ENCODE peak calls at places on chromosome 14, in seven cellular contexts. One of them, this sample, is unnamed.

GRCh38 chr14:71675126-71675901 is 256.9 kb upstream of the RGS6 start:
- DNase-seq in HFF-Myc: no peak
- DNase-seq in MM.1S: no peak
- DNase-seq in transverse colon: no peak
- DNase-seq in thoracic aorta: no peak
- DNase-seq in bronchial epithelial cell: no peak
- DNase-seq in choroid plexus epithelial cell: no peak
- DNase-seq in this sample: no peak

GRCh38 chr14:54174437-54174836 is 217.8 kb upstream of the BMP4 start:
- DNase-seq in HFF-Myc: no peak
- DNase-seq in MM.1S: no peak
- DNase-seq in transverse colon: no peak
- DNase-seq in thoracic aorta: no peak
- DNase-seq in bronchial epithelial cell: no peak
- DNase-seq in choroid plexus epithelial cell: no peak
- DNase-seq in this sample: no peak

GRCh38 chr14:87992349-87992719 is 648 bp downstream of the GALC start:
- DNase-seq in HFF-Myc: no peak
- DNase-seq in MM.1S: no peak
- DNase-seq in transverse colon: no peak
- DNase-seq in thoracic aorta: no peak
- DNase-seq in bronchial epithelial cell: peak; percentile 19
- DNase-seq in choroid plexus epithelial cell: no peak
- DNase-seq in this sample: no peak

GRCh38 chr14:58428011-58428807 is 690 bp downstream of the KIAA0586 start:
- DNase-seq in HFF-Myc: peak; percentile 22
- DNase-seq in MM.1S: peak; percentile 9
- DNase-seq in transverse colon: peak; percentile 12
- DNase-seq in thoracic aorta: no peak
- DNase-seq in bronchial epithelial cell: peak; percentile 63
- DNase-seq in choroid plexus epithelial cell: peak; percentile 69
- DNase-seq in this sample: no peak

GRCh38 chr14:103130965-103131364 is 7.7 kb downstream of the TNFAIP2 start:
- DNase-seq in HFF-Myc: peak; percentile 76
- DNase-seq in MM.1S: no peak
- DNase-seq in transverse colon: no peak
- DNase-seq in thoracic aorta: no peak
- DNase-seq in bronchial epithelial cell: peak; percentile 56
- DNase-seq in choroid plexus epithelial cell: peak; percentile 92
- DNase-seq in this sample: peak; percentile 88

GRCh38 chr14:98082833-98083232 is 1189.2 kb downstream of the BCL11B start:
- DNase-seq in HFF-Myc: no peak
- DNase-seq in MM.1S: no peak
- DNase-seq in transverse colon: no peak
- DNase-seq in thoracic aorta: no peak
- DNase-seq in bronchial epithelial cell: no peak
- DNase-seq in choroid plexus epithelial cell: no peak
- DNase-seq in this sample: no peak

GRCh38 chr14:32077081-32078029 is at the start of gene ARHGAP5:
- DNase-seq in HFF-Myc: no peak
- DNase-seq in MM.1S: peak; percentile 46
- DNase-seq in transverse colon: peak; percentile 51
- DNase-seq in thoracic aorta: no peak
- DNase-seq in bronchial epithelial cell: no peak
- DNase-seq in choroid plexus epithelial cell: peak; percentile 47
- DNase-seq in this sample: peak; percentile 90

GRCh38 chr14:91496790-91497189 is 13.3 kb downstream of the PPP4R3A start:
- DNase-seq in HFF-Myc: no peak
- DNase-seq in MM.1S: no peak
- DNase-seq in transverse colon: no peak
- DNase-seq in thoracic aorta: no peak
- DNase-seq in bronchial epithelial cell: peak; percentile 23
- DNase-seq in choroid plexus epithelial cell: no peak
- DNase-seq in this sample: no peak

GRCh38 chr14:46571970-46572369 is 79.6 kb downstream of the RPL10L start:
- DNase-seq in HFF-Myc: no peak
- DNase-seq in MM.1S: no peak
- DNase-seq in transverse colon: no peak
- DNase-seq in thoracic aorta: no peak
- DNase-seq in bronchial epithelial cell: peak; percentile 94
- DNase-seq in choroid plexus epithelial cell: peak; percentile 81
- DNase-seq in this sample: no peak

GRCh38 chr14:98809792-98810191 is 462.2 kb downstream of the BCL11B start:
- DNase-seq in HFF-Myc: no peak
- DNase-seq in MM.1S: no peak
- DNase-seq in transverse colon: no peak
- DNase-seq in thoracic aorta: no peak
- DNase-seq in bronchial epithelial cell: no peak
- DNase-seq in choroid plexus epithelial cell: no peak
- DNase-seq in this sample: no peak

DNA sequence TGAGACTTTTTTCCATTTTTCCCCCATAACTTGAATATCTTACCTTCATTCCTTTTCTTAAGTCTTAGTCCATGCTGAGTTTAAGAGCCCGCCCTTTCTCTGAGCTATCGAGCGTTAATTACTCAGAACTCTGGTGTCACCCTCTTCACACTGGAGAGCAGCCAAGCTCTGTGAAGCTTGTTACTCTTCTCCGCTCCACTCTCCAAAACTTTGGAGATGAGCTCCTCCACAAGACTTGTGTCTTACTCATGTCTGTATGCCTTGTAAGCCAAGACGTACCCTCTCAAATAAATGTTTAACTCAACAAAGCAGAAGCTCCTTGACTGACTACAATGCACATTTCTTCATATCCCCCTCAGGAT is 54.7 kb downstream of the DICER1 start:
- DNase-seq in HFF-Myc: no peak
- DNase-seq in MM.1S: no peak
- DNase-seq in transverse colon: no peak
- DNase-seq in thoracic aorta: no peak
- DNase-seq in bronchial epithelial cell: no peak
- DNase-seq in choroid plexus epithelial cell: no peak
- DNase-seq in this sample: no peak
- TF ChIP-seq CTCF in HFF-Myc: no peak
- TF ChIP-seq CTCF in MM.1S: no peak
- TF ChIP-seq CTCF in transverse colon: no peak
- TF ChIP-seq CTCF in thoracic aorta: no peak
- TF ChIP-seq CTCF in bronchial epithelial cell: no peak
- TF ChIP-seq CTCF in choroid plexus epithelial cell: no peak
- TF ChIP-seq CTCF in this sample: no peak

DNA sequence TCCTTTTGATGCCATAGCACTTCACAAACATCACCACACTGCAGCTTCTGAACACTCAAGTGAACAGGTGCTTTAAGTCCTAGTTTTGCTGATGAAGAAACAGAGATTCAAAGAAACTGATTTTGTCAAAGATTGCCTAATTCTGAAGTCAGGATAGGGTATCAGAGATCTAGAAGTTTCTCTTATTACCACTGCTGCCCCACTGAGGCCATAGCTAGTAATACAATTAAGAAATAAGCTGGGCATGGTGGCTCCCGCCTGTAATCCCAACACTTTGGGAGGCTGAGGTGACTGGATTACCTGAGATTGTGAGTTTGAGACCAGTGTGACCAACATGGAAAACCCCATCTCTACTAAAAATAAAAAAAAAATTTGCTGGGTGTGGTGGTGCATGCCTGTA is 458.3 kb upstream of the SEL1L start:
- DNase-seq in HFF-Myc: no peak
- DNase-seq in MM.1S: no peak
- DNase-seq in transverse colon: no peak
- DNase-seq in thoracic aorta: no peak
- DNase-seq in bronchial epithelial cell: peak; percentile 10
- DNase-seq in choroid plexus epithelial cell: peak; percentile 5
- DNase-seq in this sample: no peak
- H3K4me3 ChIP-seq in HFF-Myc: no peak overlapping the region
- H3K4me3 ChIP-seq in MM.1S: no peak overlapping the region
- H3K4me3 ChIP-seq in transverse colon: no peak overlapping the region
- H3K4me3 ChIP-seq in thoracic aorta: no peak overlapping the region
- H3K4me3 ChIP-seq in bronchial epithelial cell: no peak overlapping the region
- H3K4me3 ChIP-seq in choroid plexus epithelial cell: no peak overlapping the region
- H3K4me3 ChIP-seq in this sample: no peak overlapping the region

DNA sequence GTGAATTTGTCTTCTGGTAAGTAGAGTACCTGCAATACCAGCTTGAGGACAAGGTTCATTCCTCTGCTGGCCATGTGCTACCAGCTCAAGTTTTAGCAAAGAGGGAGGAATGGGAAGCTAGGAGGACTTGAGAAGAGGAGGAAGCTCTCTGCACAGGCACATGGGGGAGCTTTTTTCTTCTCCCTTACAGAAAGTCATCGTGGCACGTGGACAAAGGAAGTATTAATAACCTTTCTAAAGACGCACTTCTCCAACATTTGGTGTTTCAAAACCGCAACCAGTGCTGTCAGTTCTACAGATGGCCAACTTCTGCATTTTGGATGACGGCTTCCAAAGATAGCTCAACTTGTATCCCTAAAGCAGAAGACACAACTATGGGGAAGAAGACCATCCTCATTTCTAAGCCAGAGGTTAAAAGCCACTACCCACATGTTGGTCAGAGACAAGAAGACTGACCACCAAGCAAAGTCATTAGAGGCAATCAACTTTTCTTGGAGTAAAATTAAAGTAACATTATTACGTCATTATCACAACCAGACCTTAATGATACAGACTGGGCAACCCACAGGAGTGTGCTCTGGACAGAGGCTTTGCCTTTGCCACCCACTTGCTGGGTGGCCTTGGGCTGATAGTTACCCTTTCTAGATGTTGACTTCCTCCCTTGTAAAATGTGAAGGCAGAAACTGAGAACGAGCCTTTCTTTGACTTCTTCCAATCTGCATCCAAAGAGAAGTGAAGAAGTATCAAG is 12.3 kb upstream of the TMED10 start:
- DNase-seq in HFF-Myc: no peak
- DNase-seq in MM.1S: peak; percentile 35
- DNase-seq in transverse colon: peak; percentile 35
- DNase-seq in thoracic aorta: no peak
- DNase-seq in bronchial epithelial cell: no peak
- DNase-seq in choroid plexus epithelial cell: no peak
- DNase-seq in this sample: peak; percentile 62
- TF ChIP-seq CTCF in HFF-Myc: no peak
- TF ChIP-seq CTCF in MM.1S: no peak
- TF ChIP-seq CTCF in transverse colon: no peak
- TF ChIP-seq CTCF in thoracic aorta: no peak
- TF ChIP-seq CTCF in bronchial epithelial cell: no peak
- TF ChIP-seq CTCF in choroid plexus epithelial cell: no peak
- TF ChIP-seq CTCF in this sample: no peak

DNA sequence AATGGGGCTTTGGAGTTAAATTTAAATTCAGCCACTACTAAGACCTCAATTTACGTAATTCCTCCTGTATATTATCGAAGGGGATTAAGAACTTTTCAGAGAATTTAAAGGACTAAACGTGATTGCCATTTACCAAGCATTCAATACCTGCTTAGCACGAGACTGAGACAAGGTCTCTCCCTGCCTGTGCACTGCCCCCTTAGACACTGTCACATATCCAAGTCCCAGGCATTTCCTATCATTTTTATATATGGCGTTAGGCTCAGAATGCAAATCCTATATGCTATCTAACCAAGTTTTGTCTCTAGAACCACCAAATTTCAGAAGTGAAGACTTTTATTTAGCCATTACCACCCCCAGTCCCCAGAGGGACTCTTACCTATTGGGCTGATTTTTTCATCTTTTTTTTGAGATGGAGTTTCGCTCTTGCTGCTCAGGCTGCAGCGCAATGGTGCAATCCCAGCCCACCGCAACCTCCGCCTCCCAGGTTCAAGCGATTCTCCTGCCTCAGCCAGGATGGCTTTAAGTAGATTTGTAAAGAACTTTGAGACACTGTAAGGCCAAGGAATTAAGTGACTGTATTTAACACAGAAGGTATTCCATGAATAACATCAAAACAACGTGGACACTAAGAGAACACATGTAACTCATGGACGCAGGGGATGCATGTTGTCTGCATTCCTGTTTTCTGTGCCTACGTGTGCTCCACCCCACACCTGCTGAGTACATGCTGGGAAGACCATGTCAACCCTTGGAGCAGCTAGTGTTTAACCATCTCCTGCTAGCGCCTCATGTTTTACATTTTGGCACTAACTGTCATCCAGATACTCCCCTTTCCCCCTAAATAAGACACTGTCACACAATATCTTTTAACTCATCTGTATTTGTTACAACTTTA is 6.4 kb downstream of the HSP90AA1 start:
- DNase-seq in HFF-Myc: no peak
- DNase-seq in MM.1S: no peak
- DNase-seq in transverse colon: no peak
- DNase-seq in thoracic aorta: no peak
- DNase-seq in bronchial epithelial cell: no peak
- DNase-seq in choroid plexus epithelial cell: no peak
- DNase-seq in this sample: no peak
- H3K4me3 ChIP-seq in HFF-Myc: no peak overlapping the region
- H3K4me3 ChIP-seq in MM.1S: no peak overlapping the region
- H3K4me3 ChIP-seq in transverse colon: no peak overlapping the region
- H3K4me3 ChIP-seq in thoracic aorta: no peak overlapping the region
- H3K4me3 ChIP-seq in bronchial epithelial cell: no peak overlapping the region
- H3K4me3 ChIP-seq in choroid plexus epithelial cell: no peak overlapping the region
- H3K4me3 ChIP-seq in this sample: no peak overlapping the region

GRCh38 chr14:77653473-77653872 is 37.0 kb upstream of the SPTLC2 start:
- DNase-seq in HFF-Myc: no peak
- DNase-seq in MM.1S: no peak
- DNase-seq in transverse colon: no peak
- DNase-seq in thoracic aorta: no peak
- DNase-seq in bronchial epithelial cell: no peak
- DNase-seq in choroid plexus epithelial cell: no peak
- DNase-seq in this sample: no peak
- TF ChIP-seq CTCF in HFF-Myc: no peak
- TF ChIP-seq CTCF in MM.1S: no peak
- TF ChIP-seq CTCF in transverse colon: no peak
- TF ChIP-seq CTCF in thoracic aorta: no peak
- TF ChIP-seq CTCF in bronchial epithelial cell: peak; percentile 2
- TF ChIP-seq CTCF in choroid plexus epithelial cell: peak; percentile 30
- TF ChIP-seq CTCF in this sample: no peak

DNA sequence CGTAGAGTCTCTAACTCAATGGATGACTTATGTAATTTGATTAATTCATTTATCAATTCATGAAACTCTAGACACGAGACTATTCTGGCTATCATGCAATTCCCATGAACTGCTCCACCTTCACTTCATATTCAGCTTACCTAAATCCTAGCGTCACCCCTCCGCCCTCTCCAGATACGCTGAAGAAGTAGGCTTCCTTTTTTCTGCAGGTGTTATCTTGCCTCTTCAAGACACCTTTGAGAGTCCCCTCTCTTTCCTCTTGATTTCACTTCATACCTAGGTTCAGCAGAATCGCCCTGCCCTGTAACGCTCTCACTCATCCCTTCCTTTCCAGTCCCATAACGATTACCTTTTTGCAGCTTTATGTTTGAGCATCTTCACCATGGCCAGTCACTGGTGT is 4.0 kb upstream of the RNASE4 start:
- DNase-seq in HFF-Myc: no peak
- DNase-seq in MM.1S: peak; percentile 36
- DNase-seq in transverse colon: no peak
- DNase-seq in thoracic aorta: no peak
- DNase-seq in bronchial epithelial cell: no peak
- DNase-seq in choroid plexus epithelial cell: no peak
- DNase-seq in this sample: no peak
- H3K4me3 ChIP-seq in HFF-Myc: peak overlapping the region; percentile 82
- H3K4me3 ChIP-seq in MM.1S: peak overlapping the region; percentile 67
- H3K4me3 ChIP-seq in transverse colon: no peak overlapping the region
- H3K4me3 ChIP-seq in thoracic aorta: peak overlapping the region; percentile 86
- H3K4me3 ChIP-seq in bronchial epithelial cell: no peak overlapping the region
- H3K4me3 ChIP-seq in choroid plexus epithelial cell: no peak overlapping the region
- H3K4me3 ChIP-seq in this sample: no peak overlapping the region

This sample was measured in lower leg skin.